ENCODE peak calls at places on chromosomes 13 and 19, in six cellular contexts. Z is HEK293T; B is hippocampal formation; D is neural progenitor cell; N is GM04504; T is CD8-positive, alpha-beta T cell. R is an unnamed sample.
A peak's percentile ranks its signal among the peaks of the same experiment; 100 is the strongest.

GRCh38 chr13:41398494-41399190 is 58.7 kb upstream of the RGCC start:
- DNase-seq in Z (no peak), B (no peak), D (no peak), N (no peak), T (no peak), R (no peak)

GRCh38 chr19:49793561-49793840 is 19.6 kb downstream of the FUZ start:
- DNase-seq in Z (no peak), B (no peak), D (no peak), N (no peak), T (no peak), R (no peak)

GRCh38 chr13:30880756-30881155 is 25.3 kb upstream of the MEDAG start:
- DNase-seq in Z (no peak), B (no peak), D (no peak), N (peak; percentile 77), T (no peak), R (no peak)

GRCh38 chr19:2426661-2427322 is 594 bp downstream of the TIMM13 start:
- DNase-seq in Z (peak; percentile 70), B (no peak), D (peak; percentile 79), N (no peak), T (peak; percentile 10), R (peak; percentile 65)

GRCh38 chr19:45676851-45677263 is 8.8 kb downstream of the GIPR start:
- DNase-seq in Z (no peak), B (no peak), D (no peak), N (no peak), T (peak; percentile 25), R (no peak)

GRCh38 chr19:927044-927706 is 1.3 kb downstream of the ARID3A start:
- DNase-seq in Z (no peak), B (no peak), D (peak; percentile 78), N (no peak), T (no peak), R (no peak)

GRCh38 chr13:44768775-44769578 is 192.8 kb upstream of the TSC22D1 start:
- DNase-seq in Z (no peak), B (no peak), D (no peak), N (no peak), T (no peak), R (no peak)

GRCh38 chr13:110284809-110285519 is 22.0 kb downstream of the COL4A1 start:
- DNase-seq in Z (no peak), B (no peak), D (no peak), N (no peak), T (no peak), R (peak; percentile 27)

GRCh38 chr19:46761418-46761831 is 15.2 kb upstream of the STRN4 start:
- DNase-seq in Z (no peak), B (no peak), D (no peak), N (peak; percentile 64), T (no peak), R (no peak)

GRCh38 chr19:33456076-33456844 is 65.3 kb downstream of the PEPD start:
- DNase-seq in Z (no peak), B (no peak), D (no peak), N (no peak), T (no peak), R (no peak)

GRCh38 chr19:14114854-14115253 is 2.7 kb downstream of the PRKACA start:
- DNase-seq in Z (peak; percentile 48), B (no peak), D (peak; percentile 60), N (no peak), T (no peak), R (no peak)

GRCh38 chr19:33459220-33459619 is 62.4 kb downstream of the PEPD start:
- DNase-seq in Z (no peak), B (no peak), D (no peak), N (no peak), T (no peak), R (no peak)